ENCODE peak calls at places on chromosomes 12 and 14, in seven cellular contexts. One of them, this sample, is unnamed.

GRCh38 chr12:109120557-109120956 is 4.2 kb downstream of the ACACB start:
- DNase-seq in mucosa of descending colon: no peak
- DNase-seq in epithelial cell of esophagus: no peak
- DNase-seq in cardiac fibroblast: no peak
- DNase-seq in heart left ventricle: no peak
- DNase-seq in ovary: no peak
- DNase-seq in MM.1S: no peak
- DNase-seq in this sample: no peak

GRCh38 chr12:28568083-28568482 is 377.8 kb downstream of the CCDC91 start:
- DNase-seq in epithelial cell of esophagus: peak
- DNase-seq in ovary: no peak
- DNase-seq in cardiac fibroblast: peak
- DNase-seq in heart left ventricle: no peak
- DNase-seq in mucosa of descending colon: peak
- DNase-seq in MM.1S: no peak
- DNase-seq in this sample: no peak

GRCh38 chr12:60539592-60539991 is 943.8 kb downstream of the SLC16A7 start:
- DNase-seq in ovary: no peak
- DNase-seq in epithelial cell of esophagus: no peak
- DNase-seq in mucosa of descending colon: no peak
- DNase-seq in cardiac fibroblast: peak
- DNase-seq in MM.1S: peak
- DNase-seq in heart left ventricle: no peak
- DNase-seq in this sample: no peak

GRCh38 chr14:30888480-30889243 is 14.3 kb downstream of the COCH start:
- DNase-seq in cardiac fibroblast: no peak
- DNase-seq in heart left ventricle: no peak
- DNase-seq in ovary: no peak
- DNase-seq in epithelial cell of esophagus: no peak
- DNase-seq in MM.1S: no peak
- DNase-seq in mucosa of descending colon: no peak
- DNase-seq in this sample: no peak

GRCh38 chr12:54444202-54444601 is 25.1 kb upstream of the ITGA5 start:
- DNase-seq in ovary: no peak
- DNase-seq in mucosa of descending colon: no peak
- DNase-seq in epithelial cell of esophagus: no peak
- DNase-seq in MM.1S: no peak
- DNase-seq in cardiac fibroblast: no peak
- DNase-seq in heart left ventricle: no peak
- DNase-seq in this sample: no peak

GRCh38 chr14:65164825-65165135 is 62.5 kb upstream of the MAX start:
- DNase-seq in heart left ventricle: no peak
- DNase-seq in cardiac fibroblast: no peak
- DNase-seq in mucosa of descending colon: no peak
- DNase-seq in epithelial cell of esophagus: no peak
- DNase-seq in ovary: no peak
- DNase-seq in MM.1S: no peak
- DNase-seq in this sample: no peak

GRCh38 chr12:63319386-63319785 is 168.4 kb upstream of the AVPR1A start:
- DNase-seq in epithelial cell of esophagus: peak
- DNase-seq in ovary: no peak
- DNase-seq in heart left ventricle: no peak
- DNase-seq in mucosa of descending colon: no peak
- DNase-seq in cardiac fibroblast: peak
- DNase-seq in MM.1S: no peak
- DNase-seq in this sample: no peak

GRCh38 chr14:54815016-54815415 is 87.6 kb downstream of the GCH1 start:
- DNase-seq in cardiac fibroblast: peak
- DNase-seq in epithelial cell of esophagus: no peak
- DNase-seq in ovary: no peak
- DNase-seq in mucosa of descending colon: no peak
- DNase-seq in MM.1S: no peak
- DNase-seq in heart left ventricle: no peak
- DNase-seq in this sample: no peak

GRCh38 chr12:5204271-5204670 is 160.6 kb downstream of the KCNA5 start:
- DNase-seq in MM.1S: peak
- DNase-seq in mucosa of descending colon: no peak
- DNase-seq in ovary: no peak
- DNase-seq in heart left ventricle: no peak
- DNase-seq in cardiac fibroblast: no peak
- DNase-seq in epithelial cell of esophagus: no peak
- DNase-seq in this sample: no peak

DNA sequence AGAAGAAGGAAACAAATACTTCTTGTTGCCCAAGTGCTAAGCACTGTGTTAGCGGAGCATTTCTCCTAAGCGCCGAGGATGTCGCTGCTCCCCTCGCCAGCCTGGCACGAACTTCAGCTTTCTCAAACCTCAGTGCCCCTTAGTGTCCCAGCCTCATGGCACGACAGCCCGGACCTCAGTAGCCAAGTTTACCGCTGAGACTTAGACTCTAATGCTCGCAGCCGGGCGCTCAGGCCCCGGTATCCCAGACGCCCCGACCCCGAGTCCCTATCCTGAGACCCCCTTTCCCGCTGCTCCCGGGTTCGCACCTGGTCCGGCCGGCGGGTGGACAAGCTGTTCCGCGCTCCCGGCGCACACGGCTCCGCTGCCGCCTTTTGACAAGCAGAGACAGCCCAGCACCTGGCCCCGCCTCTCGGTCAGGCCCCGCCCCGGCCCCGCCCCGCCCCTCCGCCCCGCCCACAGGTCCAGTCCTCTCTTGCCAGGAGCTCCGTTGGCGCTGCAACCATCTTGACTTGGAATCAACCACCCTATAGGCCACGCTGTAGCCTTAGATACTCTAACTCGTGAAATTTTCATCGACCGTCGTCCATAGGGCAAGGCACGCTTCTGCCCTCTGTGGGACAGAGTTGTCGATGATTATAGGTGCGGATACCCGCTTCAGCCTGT is at the start of gene VDR:
- DNase-seq in epithelial cell of esophagus: peak
- DNase-seq in ovary: peak
- DNase-seq in cardiac fibroblast: peak
- DNase-seq in MM.1S: peak
- DNase-seq in mucosa of descending colon: peak
- DNase-seq in heart left ventricle: peak
- DNase-seq in this sample: peak
- TF ChIP-seq CTCF in epithelial cell of esophagus: peak
- TF ChIP-seq CTCF in ovary: no peak
- TF ChIP-seq CTCF in cardiac fibroblast: peak
- TF ChIP-seq CTCF in MM.1S: peak
- TF ChIP-seq CTCF in mucosa of descending colon: no peak
- TF ChIP-seq CTCF in heart left ventricle: no peak
- TF ChIP-seq CTCF in this sample: no peak

GRCh38 chr12:75437564-75437963 is 43.0 kb upstream of the GLIPR1 start:
- DNase-seq in heart left ventricle: no peak
- DNase-seq in MM.1S: peak
- DNase-seq in epithelial cell of esophagus: peak
- DNase-seq in ovary: no peak
- DNase-seq in cardiac fibroblast: peak
- DNase-seq in mucosa of descending colon: no peak
- DNase-seq in this sample: no peak
- TF ChIP-seq CTCF in heart left ventricle: no peak
- TF ChIP-seq CTCF in MM.1S: peak
- TF ChIP-seq CTCF in epithelial cell of esophagus: no peak
- TF ChIP-seq CTCF in ovary: no peak
- TF ChIP-seq CTCF in cardiac fibroblast: peak
- TF ChIP-seq CTCF in mucosa of descending colon: no peak
- TF ChIP-seq CTCF in this sample: no peak

DNA sequence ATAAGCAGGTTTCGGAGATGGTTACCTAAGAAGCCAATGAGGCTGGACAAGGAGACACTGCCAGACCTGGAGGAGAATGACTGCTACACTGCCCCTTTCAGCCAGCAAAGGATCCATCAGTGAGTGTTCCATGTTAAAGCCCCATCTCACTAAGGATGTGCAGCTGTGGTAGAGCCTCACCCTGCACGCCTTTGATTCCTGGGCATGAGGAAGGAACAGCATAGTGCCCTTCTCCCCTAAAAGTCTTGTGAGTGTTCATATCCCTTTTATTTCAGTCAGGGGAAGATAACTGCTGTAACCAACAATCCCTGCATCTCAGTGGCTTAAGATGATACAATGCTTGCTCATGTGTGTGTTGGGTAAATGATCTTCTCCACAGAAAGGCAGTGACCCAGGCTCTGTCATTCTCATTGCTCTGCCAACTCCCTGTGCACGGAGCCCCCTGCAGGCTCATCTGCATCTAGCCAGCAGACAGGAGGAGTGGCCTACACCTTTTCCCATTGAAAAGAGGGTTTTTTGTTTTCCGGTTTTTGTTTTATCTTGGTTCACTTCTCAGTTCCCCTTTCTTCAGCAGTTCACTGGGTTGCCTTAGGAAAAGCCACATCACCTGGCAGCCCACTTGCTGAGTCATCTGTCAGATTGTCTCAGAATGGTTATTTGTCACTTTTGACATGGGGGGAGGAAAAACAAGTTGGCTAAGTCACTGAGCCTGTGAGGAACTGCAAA is 193.1 kb downstream of the ANO4 start:
- DNase-seq in MM.1S: peak
- DNase-seq in epithelial cell of esophagus: peak
- DNase-seq in cardiac fibroblast: peak
- DNase-seq in heart left ventricle: no peak
- DNase-seq in mucosa of descending colon: no peak
- DNase-seq in ovary: peak
- DNase-seq in this sample: peak
- TF ChIP-seq CTCF in MM.1S: peak
- TF ChIP-seq CTCF in epithelial cell of esophagus: peak
- TF ChIP-seq CTCF in cardiac fibroblast: peak
- TF ChIP-seq CTCF in heart left ventricle: no peak
- TF ChIP-seq CTCF in mucosa of descending colon: no peak
- TF ChIP-seq CTCF in ovary: no peak
- TF ChIP-seq CTCF in this sample: peak

GRCh38 chr12:46380397-46380796 is 7.8 kb upstream of the SLC38A2 start:
- DNase-seq in MM.1S: no peak
- DNase-seq in epithelial cell of esophagus: no peak
- DNase-seq in mucosa of descending colon: no peak
- DNase-seq in heart left ventricle: no peak
- DNase-seq in cardiac fibroblast: no peak
- DNase-seq in ovary: no peak
- DNase-seq in this sample: no peak
- TF ChIP-seq CTCF in MM.1S: no peak
- TF ChIP-seq CTCF in epithelial cell of esophagus: no peak
- TF ChIP-seq CTCF in mucosa of descending colon: no peak
- TF ChIP-seq CTCF in heart left ventricle: no peak
- TF ChIP-seq CTCF in cardiac fibroblast: no peak
- TF ChIP-seq CTCF in ovary: no peak
- TF ChIP-seq CTCF in this sample: no peak

DNA sequence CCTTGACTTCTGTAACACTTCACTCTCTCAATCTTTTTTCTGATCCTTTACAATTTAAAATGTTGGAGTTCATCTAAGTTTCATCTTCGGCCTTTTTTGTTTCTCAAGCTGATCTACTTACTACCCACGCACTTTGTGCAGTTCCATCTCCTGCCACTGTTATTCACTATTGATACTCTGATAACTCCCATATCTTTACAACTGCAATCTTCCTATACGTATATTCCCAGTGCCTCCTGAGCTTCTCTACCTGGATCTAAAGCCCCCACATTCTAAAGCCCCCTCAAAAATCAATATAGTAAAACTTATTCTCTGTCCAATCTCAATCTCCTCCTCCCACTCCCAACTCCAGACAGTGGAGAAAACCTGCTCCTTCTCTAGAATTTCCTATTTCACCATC is 5.9 kb downstream of the ATG2B start:
- DNase-seq in ovary: no peak
- DNase-seq in epithelial cell of esophagus: no peak
- DNase-seq in mucosa of descending colon: no peak
- DNase-seq in cardiac fibroblast: no peak
- DNase-seq in heart left ventricle: no peak
- DNase-seq in MM.1S: no peak
- DNase-seq in this sample: no peak
- TF ChIP-seq CTCF in ovary: no peak
- TF ChIP-seq CTCF in epithelial cell of esophagus: no peak
- TF ChIP-seq CTCF in mucosa of descending colon: no peak
- TF ChIP-seq CTCF in cardiac fibroblast: no peak
- TF ChIP-seq CTCF in heart left ventricle: no peak
- TF ChIP-seq CTCF in MM.1S: no peak
- TF ChIP-seq CTCF in this sample: no peak

GRCh38 chr12:104680070-104680469 is 223.3 kb downstream of the CHST11 start:
- DNase-seq in ovary: no peak
- DNase-seq in cardiac fibroblast: peak
- DNase-seq in mucosa of descending colon: no peak
- DNase-seq in heart left ventricle: no peak
- DNase-seq in MM.1S: no peak
- DNase-seq in epithelial cell of esophagus: peak
- DNase-seq in this sample: peak
- TF ChIP-seq CTCF in ovary: no peak
- TF ChIP-seq CTCF in cardiac fibroblast: peak
- TF ChIP-seq CTCF in mucosa of descending colon: no peak
- TF ChIP-seq CTCF in heart left ventricle: no peak
- TF ChIP-seq CTCF in MM.1S: peak
- TF ChIP-seq CTCF in epithelial cell of esophagus: peak
- TF ChIP-seq CTCF in this sample: peak

This sample was measured in GM20000.